ENCODE peak calls at places on chromosomes 11 and 22, in ten cellular contexts. Z is anterior cingulate cortex; V is M059J; H is neural crest cell; I is Calu3; D is T-helper 9 cell; C is GM19239; G is GM23248; P is GM12891; U is activated CD4-positive, CD25-positive, alpha-beta regulatory T cell. T is an unnamed sample.

GRCh38 chr11:85823816-85824215 is 12.9 kb upstream of the SYTL2 start:
- DNase-seq in U (no peak), P (no peak), V (peak; percentile 80), I (no peak), C (no peak), G (no peak), D (peak; percentile 57), H (no peak), Z (no peak), T (no peak)

GRCh38 chr22:28816994-28817530 is 16.7 kb upstream of the XBP1 start:
- DNase-seq in H (no peak), U (no peak), I (no peak), P (no peak), C (no peak), Z (no peak), G (no peak), V (no peak), D (no peak), T (no peak)

GRCh38 chr11:76566811-76567210 is 103.7 kb downstream of the LRRC32 start:
- DNase-seq in D (no peak), C (no peak), V (peak; percentile 31), Z (no peak), P (no peak), H (no peak), G (no peak), I (no peak), U (no peak), T (no peak)

GRCh38 chr22:44659140-44659539 is 42.9 kb upstream of the PRR5 start:
- DNase-seq in C (no peak), G (peak; percentile 84), D (no peak), P (no peak), U (no peak), I (no peak), V (no peak), H (no peak), Z (peak; percentile 41), T (peak; percentile 89)

GRCh38 chr11:125070699-125071254 is 7.7 kb downstream of the SLC37A2 start:
- DNase-seq in H (no peak), P (no peak), U (no peak), V (peak; percentile 85), I (peak; percentile 47), D (no peak), C (no peak), Z (no peak), G (peak; percentile 90), T (peak; percentile 89)

GRCh38 chr11:13776134-13776815 is 107.8 kb downstream of the FAR1 start:
- DNase-seq in D (peak; percentile 31), P (no peak), U (no peak), I (no peak), V (peak; percentile 27), C (no peak), H (no peak), G (peak; percentile 3), Z (no peak), T (no peak)

GRCh38 chr22:37304595-37305343 is 22.5 kb downstream of the CYTH4 start:
- DNase-seq in P (no peak), Z (no peak), D (no peak), H (no peak), G (peak; percentile 66), I (no peak), U (no peak), V (peak; percentile 72), C (no peak), T (peak; percentile 85)

GRCh38 chr22:17106785-17107546 is 14.2 kb downstream of the TMEM121B start:
- DNase-seq in H (no peak), V (no peak), Z (no peak), C (no peak), P (peak; percentile 59), D (no peak), I (no peak), U (no peak), G (no peak), T (peak; percentile 72)

GRCh38 chr11:45058344-45058743 is 88.1 kb upstream of the PRDM11 start:
- DNase-seq in H (no peak), P (no peak), G (no peak), Z (no peak), C (no peak), U (no peak), I (no peak), V (no peak), D (no peak), T (no peak)

GRCh38 chr11:65419773-65420481 is 2.7 kb upstream of the NEAT1 start:
- DNase-seq in I (peak; percentile 89), P (no peak), D (peak; percentile 48), V (peak; percentile 94), G (peak; percentile 96), H (no peak), C (no peak), Z (peak; percentile 75), U (no peak), T (peak; percentile 95)

GRCh38 chr22:49767355-49768062 is 60.2 kb downstream of the BRD1 start:
- DNase-seq in V (peak; percentile 39), U (no peak), P (no peak), H (no peak), D (no peak), I (peak; percentile 28), C (no peak), Z (no peak), G (peak; percentile 63), T (peak; percentile 88)

GRCh38 chr11:44564198-44564597 is 1.3 kb upstream of the CD82 start:
- DNase-seq in P (no peak), V (no peak), U (no peak), D (no peak), G (peak; percentile 11), H (no peak), I (no peak), Z (no peak), C (no peak), T (no peak)

GRCh38 chr22:30246962-30247376 is 410 bp upstream of the LIF start:
- DNase-seq in P (no peak), G (no peak), D (no peak), I (peak; percentile 62), H (no peak), U (no peak), V (no peak), Z (no peak), C (no peak), T (no peak)

GRCh38 chr11:88292156-88292844 is 45.2 kb downstream of the CTSC start:
- DNase-seq in U (no peak), P (no peak), C (no peak), G (peak; percentile 41), I (peak; percentile 64), D (no peak), H (no peak), V (peak; percentile 83), Z (no peak), T (peak; percentile 27)

GRCh38 chr22:19805821-19806212 is 45.2 kb downstream of the TBX1 start:
- DNase-seq in G (no peak), P (no peak), I (peak; percentile 9), C (no peak), D (no peak), U (no peak), H (no peak), V (peak; percentile 84), Z (no peak), T (peak; percentile 81)

GRCh38 chr11:62983536-62984199 is 1.1 kb downstream of the SLC22A6 start:
- DNase-seq in H (no peak), D (no peak), G (no peak), P (no peak), I (no peak), V (no peak), C (no peak), Z (no peak), U (no peak), T (no peak)

GRCh38 chr11:113274708-113275582 is 39.4 kb upstream of the TTC12 start:
- DNase-seq in P (no peak), D (no peak), H (no peak), I (peak; percentile 11), V (peak; percentile 17), Z (peak; percentile 36), U (no peak), G (peak; percentile 33), C (no peak), T (no peak)

GRCh38 chr11:2885017-2885675 is 429 bp downstream of the CDKN1C start:
- DNase-seq in V (peak; percentile 64), H (peak; percentile 44), D (no peak), Z (peak; percentile 70), P (no peak), G (peak; percentile 62), C (peak; percentile 63), U (no peak), I (peak; percentile 78), T (no peak)

GRCh38 chr22:27834364-27835185 is 33.0 kb upstream of the MN1 start:
- DNase-seq in I (no peak), H (no peak), C (no peak), V (no peak), D (no peak), U (no peak), P (no peak), G (no peak), Z (no peak), T (no peak)

GRCh38 chr11:2330696-2331095 is 28.9 kb downstream of the TSPAN32 start:
- DNase-seq in I (no peak), U (no peak), V (no peak), D (no peak), Z (no peak), G (no peak), H (no peak), P (no peak), C (no peak), T (no peak)

GRCh38 chr11:7353100-7353499 is 101.4 kb downstream of the SYT9 start:
- DNase-seq in G (peak; percentile 64), C (peak; percentile 7), I (peak; percentile 49), P (peak; percentile 9), U (no peak), V (peak; percentile 56), D (no peak), H (peak; percentile 3), Z (no peak), T (no peak)

GRCh38 chr11:117419915-117420485 is 92.3 kb downstream of the CEP164 start:
- DNase-seq in V (no peak), C (no peak), U (no peak), I (no peak), G (no peak), P (no peak), D (no peak), H (no peak), Z (no peak), T (no peak)

GRCh38 chr11:113623114-113623513 is 83.0 kb downstream of the TMPRSS5 start:
- DNase-seq in Z (no peak), V (peak; percentile 91), H (no peak), C (no peak), D (no peak), I (no peak), U (no peak), P (no peak), G (peak; percentile 41), T (no peak)

GRCh38 chr11:76729214-76729613 is 53.9 kb upstream of the TSKU start:
- DNase-seq in I (no peak), D (no peak), V (no peak), U (no peak), H (no peak), C (no peak), P (no peak), Z (no peak), G (no peak), T (no peak)

GRCh38 chr22:23376256-23376655 is 195.9 kb downstream of the BCR start:
- DNase-seq in V (peak; percentile 14), D (no peak), I (no peak), P (peak; percentile 68), G (peak; percentile 29), H (no peak), C (peak; percentile 45), U (no peak), Z (no peak), T (no peak)

GRCh38 chr11:56846631-56847400 is 98.3 kb upstream of the OR9G4 start:
- DNase-seq in H (no peak), D (no peak), P (no peak), C (no peak), G (no peak), V (no peak), Z (no peak), I (no peak), U (no peak), T (no peak)

GRCh38 chr22:31272522-31273446 is 19.5 kb downstream of the PIK3IP1 start:
- DNase-seq in H (peak; percentile 65), P (peak; percentile 43), D (no peak), V (peak; percentile 65), C (peak; percentile 60), I (peak; percentile 62), U (peak; percentile 44), G (peak; percentile 79), Z (no peak), T (peak; percentile 96)

GRCh38 chr11:115447273-115447864 is 56.8 kb downstream of the CADM1 start:
- DNase-seq in V (no peak), Z (no peak), P (no peak), D (no peak), C (no peak), I (no peak), H (no peak), U (no peak), G (no peak), T (no peak)

T was measured in osteoblast.